ENCODE peak calls at places on chromosomes 13 and 19, in ten cellular contexts. K, B, U, N, I, Q, J, A, T and F are unnamed samples.

GRCh38 chr13:93535256-93535655 is 308.6 kb downstream of the GPC6 start:
- DNase-seq in Q (no peak), J (peak; percentile 76), K (no peak), N (no peak), B (peak; percentile 60), A (no peak), U (peak; percentile 85), I (no peak), T (no peak), F (no peak)

GRCh38 chr13:46855664-46856063 is 41.2 kb downstream of the HTR2A start:
- DNase-seq in I (no peak), A (no peak), J (no peak), N (no peak), T (no peak), B (no peak), U (no peak), K (no peak), Q (no peak), F (no peak)

GRCh38 chr19:14113762-14114414 is 3.7 kb downstream of the PRKACA start:
- DNase-seq in J (no peak), U (no peak), T (no peak), Q (no peak), K (no peak), I (peak; percentile 50), B (no peak), A (no peak), N (no peak), F (no peak)

GRCh38 chr13:51158923-51159322 is 47.8 kb upstream of the C13orf42 start:
- DNase-seq in T (no peak), U (peak; percentile 61), Q (no peak), K (peak; percentile 2), B (no peak), A (no peak), N (no peak), J (peak; percentile 21), I (no peak), F (no peak)

GRCh38 chr19:23281663-23282276 is 31.6 kb upstream of the ZNF724 start:
- DNase-seq in Q (no peak), A (no peak), U (no peak), B (no peak), K (no peak), I (no peak), T (no peak), J (no peak), N (no peak), F (no peak)

GRCh38 chr13:19606152-19606551 is 27.3 kb upstream of the MPHOSPH8 start:
- DNase-seq in I (no peak), B (no peak), A (no peak), Q (no peak), J (peak; percentile 29), K (no peak), U (peak; percentile 36), N (no peak), T (no peak), F (no peak)

GRCh38 chr13:40145139-40145538 is 489.7 kb downstream of the COG6 start:
- DNase-seq in J (no peak), K (no peak), A (no peak), N (no peak), Q (no peak), I (peak; percentile 56), T (no peak), U (no peak), B (no peak), F (no peak)

GRCh38 chr13:111850458-111850857 is 216.5 kb upstream of the SOX1 start:
- DNase-seq in Q (no peak), T (no peak), U (no peak), I (no peak), B (no peak), A (no peak), K (no peak), N (no peak), J (no peak), F (no peak)

GRCh38 chr13:21074601-21075302 is 13.4 kb upstream of the LATS2 start:
- DNase-seq in U (peak; percentile 67), I (peak; percentile 77), A (no peak), B (no peak), J (no peak), N (peak; percentile 35), K (no peak), Q (peak; percentile 55), T (no peak), F (no peak)

GRCh38 chr19:33449799-33450198 is 71.8 kb downstream of the PEPD start:
- DNase-seq in I (no peak), N (no peak), A (no peak), T (no peak), J (no peak), K (no peak), B (no peak), Q (no peak), U (no peak), F (no peak)

GRCh38 chr19:49560358-49560900 is 19.9 kb downstream of the NOSIP start:
- DNase-seq in T (no peak), U (no peak), J (no peak), K (no peak), I (peak; percentile 56), Q (no peak), A (no peak), N (peak; percentile 35), B (no peak), F (no peak)

GRCh38 chr19:41206926-41207750 is 11.9 kb upstream of the AXL start:
- DNase-seq in J (no peak), N (no peak), U (peak; percentile 60), K (no peak), T (no peak), B (no peak), I (no peak), A (no peak), Q (peak; percentile 63), F (no peak)